ENCODE peak calls at places on chromosomes 1 and 21, in seven cellular contexts. A, H, C, W, Q, F and R are unnamed samples.

GRCh38 chr21:15839601-15840000 is 109.8 kb downstream of the USP25 start:
- DNase-seq in A (no peak), H (no peak), C (no peak), W (no peak), Q (no peak), F (no peak), R (no peak)

GRCh38 chr21:46220275-46220810 is 8.2 kb downstream of the LSS start:
- DNase-seq in A (no peak), H (no peak), C (no peak), W (no peak), Q (no peak), F (no peak), R (no peak)

GRCh38 chr1:64983110-64983509 is 16.8 kb upstream of the JAK1 start:
- DNase-seq in A (no peak), H (no peak), C (peak; percentile 67), W (no peak), Q (no peak), F (no peak), R (no peak)

GRCh38 chr1:72643142-72643541 is 360.8 kb upstream of the NEGR1 start:
- DNase-seq in A (no peak), H (no peak), C (no peak), W (no peak), Q (no peak), F (no peak), R (no peak)

GRCh38 chr21:27580276-27580675 is 613.4 kb upstream of the ADAMTS5 start:
- DNase-seq in A (no peak), H (no peak), C (no peak), W (no peak), Q (no peak), F (no peak), R (no peak)

GRCh38 chr1:27360159-27361043 is 6.4 kb downstream of the MAP3K6 start:
- DNase-seq in A (peak; percentile 72), H (no peak), C (no peak), W (peak; percentile 76), Q (peak; percentile 44), F (no peak), R (peak; percentile 74)

GRCh38 chr1:95437011-95437410 is 203.0 kb downstream of the RWDD3 start:
- DNase-seq in A (no peak), H (no peak), C (no peak), W (no peak), Q (no peak), F (no peak), R (no peak)

GRCh38 chr1:197423006-197423405 is 155.0 kb downstream of the CRB1 start:
- DNase-seq in A (no peak), H (no peak), C (no peak), W (no peak), Q (no peak), F (no peak), R (no peak)

GRCh38 chr1:52296345-52296744 is 69.7 kb downstream of the CC2D1B start:
- DNase-seq in A (peak; percentile 69), H (peak; percentile 10), C (peak; percentile 21), W (no peak), Q (peak; percentile 23), F (no peak), R (peak; percentile 66)

GRCh38 chr1:154176341-154176740 is 15.6 kb downstream of the TPM3 start:
- DNase-seq in A (no peak), H (no peak), C (peak; percentile 31), W (no peak), Q (peak; percentile 64), F (no peak), R (no peak)

GRCh38 chr1:147497826-147498225 is 43.5 kb upstream of the BCL9 start:
- DNase-seq in A (no peak), H (no peak), C (no peak), W (no peak), Q (no peak), F (no peak), R (no peak)

GRCh38 chr21:36929622-36930021 is 36.8 kb downstream of the HLCS start:
- DNase-seq in A (peak; percentile 38), H (no peak), C (no peak), W (no peak), Q (no peak), F (no peak), R (no peak)

GRCh38 chr1:192807221-192807967 is 1.4 kb upstream of the RGS2 start:
- DNase-seq in A (no peak), H (no peak), C (no peak), W (no peak), Q (no peak), F (no peak), R (peak; percentile 18)

GRCh38 chr1:246219508-246220030 is 287.5 kb downstream of the SMYD3 start:
- DNase-seq in A (peak; percentile 28), H (no peak), C (no peak), W (peak; percentile 57), Q (no peak), F (no peak), R (peak; percentile 49)

GRCh38 chr1:153357076-153357852 is 390 bp upstream of the S100A9 start:
- DNase-seq in A (no peak), H (no peak), C (peak; percentile 74), W (no peak), Q (peak; percentile 84), F (peak; percentile 65), R (peak; percentile 14)

GRCh38 chr1:18645172-18646090 is 14.8 kb downstream of the PAX7 start:
- DNase-seq in A (peak; percentile 90), H (no peak), C (no peak), W (peak; percentile 79), Q (no peak), F (no peak), R (no peak)

GRCh38 chr1:29504266-29504665 is 267.9 kb downstream of the PTPRU start:
- DNase-seq in A (no peak), H (no peak), C (no peak), W (no peak), Q (no peak), F (no peak), R (no peak)

GRCh38 chr1:198794498-198794897 is 155.7 kb downstream of the PTPRC start:
- DNase-seq in A (no peak), H (no peak), C (no peak), W (no peak), Q (no peak), F (no peak), R (no peak)

DNA sequence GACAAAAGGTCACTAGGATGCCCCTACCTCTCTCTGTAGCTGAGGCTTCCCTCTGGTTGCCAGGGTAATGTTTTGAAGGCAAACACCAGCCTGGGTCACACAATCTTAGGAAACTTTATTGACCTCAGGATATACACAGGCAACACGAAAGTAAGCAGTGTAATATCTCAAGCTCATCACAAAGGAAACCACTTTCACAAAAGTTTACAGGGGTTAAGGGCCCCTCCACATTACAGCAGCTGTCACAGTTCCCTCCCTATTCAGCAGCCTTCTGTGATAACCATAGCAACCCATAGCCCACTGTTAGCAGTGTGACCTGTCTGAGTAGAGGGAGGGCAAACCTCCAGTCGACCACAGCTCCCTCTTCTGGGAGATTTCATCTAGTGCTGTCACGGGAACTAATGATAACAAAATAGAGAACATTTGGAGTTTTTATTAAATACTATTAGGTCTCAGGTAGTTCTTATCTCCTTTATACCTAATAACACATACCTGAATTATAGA is 149.8 kb downstream of the PTPRC start:
- DNase-seq in A (peak; percentile 88), H (peak; percentile 57), C (no peak), W (peak; percentile 71), Q (no peak), F (no peak), R (peak; percentile 21)
- TF ChIP-seq CTCF in A (peak; percentile 76), H (no peak), C (no peak), W (peak; percentile 78), Q (no peak), F (peak; percentile 30), R (peak; percentile 30)

DNA sequence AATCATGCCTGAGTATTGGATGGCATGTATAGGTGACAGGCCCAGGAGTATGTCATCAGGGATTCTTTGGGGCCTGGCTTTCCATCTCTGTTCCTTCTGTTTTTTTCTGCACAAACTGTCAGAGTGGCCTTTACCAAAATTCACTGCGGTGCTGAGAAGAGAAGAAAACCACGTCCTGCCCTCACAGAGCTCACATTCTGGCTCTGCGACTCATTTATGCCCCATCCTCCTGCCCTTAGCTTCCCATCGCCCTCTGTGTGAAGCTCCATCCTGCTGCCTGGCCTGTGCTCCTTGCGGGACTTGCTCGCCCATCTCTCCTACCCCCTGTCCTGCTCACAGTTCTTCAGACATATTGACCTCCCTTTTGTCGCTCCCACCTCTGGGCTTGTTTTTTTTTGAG is 73.4 kb downstream of the HUNK start:
- DNase-seq in A (no peak), H (no peak), C (no peak), W (no peak), Q (no peak), F (no peak), R (no peak)
- TF ChIP-seq CTCF in A (no peak), H (no peak), C (no peak), W (no peak), Q (no peak), F (no peak), R (no peak)

GRCh38 chr1:108012553-108012952 is 47.6 kb upstream of the VAV3 start:
- DNase-seq in A (no peak), H (no peak), C (no peak), W (no peak), Q (no peak), F (no peak), R (no peak)

GRCh38 chr1:108007531-108007930 is 42.6 kb upstream of the VAV3 start:
- DNase-seq in A (no peak), H (no peak), C (no peak), W (no peak), Q (no peak), F (no peak), R (no peak)

GRCh38 chr1:108009603-108010195 is 44.7 kb upstream of the VAV3 start:
- DNase-seq in A (no peak), H (no peak), C (no peak), W (no peak), Q (no peak), F (no peak), R (no peak)

GRCh38 chr1:108010581-108010980 is 45.6 kb upstream of the VAV3 start:
- DNase-seq in A (no peak), H (no peak), C (no peak), W (no peak), Q (no peak), F (no peak), R (no peak)

GRCh38 chr1:108011295-108011694 is 46.3 kb upstream of the VAV3 start:
- DNase-seq in A (no peak), H (no peak), C (no peak), W (no peak), Q (no peak), F (no peak), R (no peak)
- TF ChIP-seq CTCF in A (no peak), H (no peak), C (no peak), W (no peak), Q (no peak), F (no peak), R (no peak)

GRCh38 chr1:150553392-150554085 is 4.3 kb downstream of the ADAMTSL4 start:
- DNase-seq in A (no peak), H (no peak), C (no peak), W (peak; percentile 20), Q (no peak), F (no peak), R (no peak)

GRCh38 chr1:150551049-150551783 is 2.0 kb downstream of the ADAMTSL4 start:
- DNase-seq in A (no peak), H (no peak), C (no peak), W (peak; percentile 27), Q (no peak), F (no peak), R (no peak)

GRCh38 chr1:150554086-150554452 is 4.9 kb downstream of the ADAMTSL4 start:
- DNase-seq in A (no peak), H (no peak), C (no peak), W (peak; percentile 25), Q (no peak), F (no peak), R (no peak)

GRCh38 chr1:150551784-150552691 is 2.8 kb downstream of the ADAMTSL4 start:
- DNase-seq in A (no peak), H (no peak), C (peak; percentile 59), W (peak; percentile 46), Q (peak; percentile 70), F (peak; percentile 86), R (no peak)

GRCh38 chr1:150552692-150553278 is 3.6 kb downstream of the ADAMTSL4 start:
- DNase-seq in A (no peak), H (no peak), C (no peak), W (peak; percentile 22), Q (no peak), F (no peak), R (no peak)
- TF ChIP-seq CTCF in A (no peak), H (no peak), C (no peak), W (no peak), Q (no peak), F (no peak), R (no peak)